ENCODE peak calls at places on chromosomes 6 and 20, in seven cellular contexts. One of them, this sample, is unnamed.

GRCh38 chr6:111469543-111469942 is 13.5 kb downstream of the REV3L start:
- DNase-seq in BJ: no peak
- DNase-seq in AG10803: no peak
- DNase-seq in BE2C: peak
- DNase-seq in GM12878: no peak
- DNase-seq in AG04450: no peak
- DNase-seq in GM06990: no peak
- DNase-seq in this sample: no peak

GRCh38 chr6:129513471-129513870 is 196.5 kb downstream of the ARHGAP18 start:
- DNase-seq in BJ: peak
- DNase-seq in AG10803: peak
- DNase-seq in BE2C: no peak
- DNase-seq in GM12878: no peak
- DNase-seq in AG04450: no peak
- DNase-seq in GM06990: no peak
- DNase-seq in this sample: no peak

GRCh38 chr6:24936641-24937317 is 1.0 kb upstream of the RIPOR2 start:
- DNase-seq in BJ: no peak
- DNase-seq in AG10803: no peak
- DNase-seq in BE2C: no peak
- DNase-seq in GM12878: peak
- DNase-seq in AG04450: no peak
- DNase-seq in GM06990: peak
- DNase-seq in this sample: peak

GRCh38 chr6:170130201-170130621 is 160.7 kb downstream of the DLL1 start:
- DNase-seq in BJ: no peak
- DNase-seq in AG10803: no peak
- DNase-seq in BE2C: no peak
- DNase-seq in GM12878: no peak
- DNase-seq in AG04450: no peak
- DNase-seq in GM06990: no peak
- DNase-seq in this sample: no peak

GRCh38 chr20:34922654-34923381 is 32.8 kb downstream of the GSS start:
- DNase-seq in BJ: peak
- DNase-seq in AG10803: peak
- DNase-seq in BE2C: no peak
- DNase-seq in GM12878: no peak
- DNase-seq in AG04450: peak
- DNase-seq in GM06990: no peak
- DNase-seq in this sample: no peak

GRCh38 chr6:26216015-26216885 is 129.0 kb downstream of the HFE start:
- DNase-seq in BJ: peak
- DNase-seq in AG10803: peak
- DNase-seq in BE2C: peak
- DNase-seq in GM12878: peak
- DNase-seq in AG04450: peak
- DNase-seq in GM06990: peak
- DNase-seq in this sample: peak

GRCh38 chr6:112929661-112930060 is 582.5 kb downstream of the RFPL4B start:
- DNase-seq in BJ: no peak
- DNase-seq in AG10803: peak
- DNase-seq in BE2C: no peak
- DNase-seq in GM12878: no peak
- DNase-seq in AG04450: no peak
- DNase-seq in GM06990: no peak
- DNase-seq in this sample: no peak

GRCh38 chr6:143027058-143027457 is 33.6 kb upstream of the AIG1 start:
- DNase-seq in BJ: no peak
- DNase-seq in AG10803: peak
- DNase-seq in BE2C: peak
- DNase-seq in GM12878: no peak
- DNase-seq in AG04450: no peak
- DNase-seq in GM06990: no peak
- DNase-seq in this sample: peak

GRCh38 chr20:33551778-33552177 is 61.9 kb downstream of the CBFA2T2 start:
- DNase-seq in BJ: no peak
- DNase-seq in AG10803: peak
- DNase-seq in BE2C: no peak
- DNase-seq in GM12878: no peak
- DNase-seq in AG04450: no peak
- DNase-seq in GM06990: no peak
- DNase-seq in this sample: no peak

GRCh38 chr6:143482593-143482992 is 28.9 kb downstream of the FUCA2 start:
- DNase-seq in BJ: no peak
- DNase-seq in AG10803: no peak
- DNase-seq in BE2C: no peak
- DNase-seq in GM12878: no peak
- DNase-seq in AG04450: no peak
- DNase-seq in GM06990: no peak
- DNase-seq in this sample: no peak

GRCh38 chr6:75893776-75894152 is 144.7 kb downstream of the MYO6 start:
- DNase-seq in BJ: no peak
- DNase-seq in AG10803: peak
- DNase-seq in BE2C: no peak
- DNase-seq in GM12878: no peak
- DNase-seq in AG04450: no peak
- DNase-seq in GM06990: no peak
- DNase-seq in this sample: no peak

GRCh38 chr6:119243657-119244056 is 105.9 kb downstream of the MAN1A1 start:
- DNase-seq in BJ: no peak
- DNase-seq in AG10803: no peak
- DNase-seq in BE2C: no peak
- DNase-seq in GM12878: no peak
- DNase-seq in AG04450: no peak
- DNase-seq in GM06990: no peak
- DNase-seq in this sample: no peak

GRCh38 chr6:166657531-166657930 is 30.5 kb upstream of the RPS6KA2 start:
- DNase-seq in BJ: no peak
- DNase-seq in AG10803: no peak
- DNase-seq in BE2C: no peak
- DNase-seq in GM12878: no peak
- DNase-seq in AG04450: no peak
- DNase-seq in GM06990: no peak
- DNase-seq in this sample: no peak

GRCh38 chr6:110511401-110511800 is 35.0 kb upstream of the SLC22A16 start:
- DNase-seq in BJ: no peak
- DNase-seq in AG10803: no peak
- DNase-seq in BE2C: no peak
- DNase-seq in GM12878: no peak
- DNase-seq in AG04450: no peak
- DNase-seq in GM06990: no peak
- DNase-seq in this sample: no peak

GRCh38 chr20:17024513-17025105 is 202.2 kb upstream of the PCSK2 start:
- DNase-seq in BJ: peak
- DNase-seq in AG10803: peak
- DNase-seq in BE2C: no peak
- DNase-seq in GM12878: no peak
- DNase-seq in AG04450: peak
- DNase-seq in GM06990: no peak
- DNase-seq in this sample: no peak

GRCh38 chr20:18187020-18187419 is 49.4 kb downstream of the KAT14 start:
- DNase-seq in BJ: no peak
- DNase-seq in AG10803: no peak
- DNase-seq in BE2C: no peak
- DNase-seq in GM12878: no peak
- DNase-seq in AG04450: no peak
- DNase-seq in GM06990: no peak
- DNase-seq in this sample: no peak

GRCh38 chr6:143325379-143326140 is 124.9 kb downstream of the ADAT2 start:
- DNase-seq in BJ: no peak
- DNase-seq in AG10803: peak
- DNase-seq in BE2C: no peak
- DNase-seq in GM12878: no peak
- DNase-seq in AG04450: no peak
- DNase-seq in GM06990: no peak
- DNase-seq in this sample: no peak

GRCh38 chr6:131756039-131756438 is 45.2 kb upstream of the CTAGE9 start:
- DNase-seq in BJ: peak
- DNase-seq in AG10803: no peak
- DNase-seq in BE2C: no peak
- DNase-seq in GM12878: no peak
- DNase-seq in AG04450: no peak
- DNase-seq in GM06990: no peak
- DNase-seq in this sample: no peak

GRCh38 chr20:13424174-13424833 is 203.2 kb downstream of the ISM1 start:
- DNase-seq in BJ: no peak
- DNase-seq in AG10803: no peak
- DNase-seq in BE2C: no peak
- DNase-seq in GM12878: no peak
- DNase-seq in AG04450: no peak
- DNase-seq in GM06990: no peak
- DNase-seq in this sample: no peak

GRCh38 chr20:13158339-13158738 is 62.7 kb upstream of the ISM1 start:
- DNase-seq in BJ: no peak
- DNase-seq in AG10803: no peak
- DNase-seq in BE2C: no peak
- DNase-seq in GM12878: no peak
- DNase-seq in AG04450: no peak
- DNase-seq in GM06990: no peak
- DNase-seq in this sample: no peak

GRCh38 chr6:139996253-139996834 is 621.9 kb upstream of the CITED2 start:
- DNase-seq in BJ: no peak
- DNase-seq in AG10803: no peak
- DNase-seq in BE2C: peak
- DNase-seq in GM12878: peak
- DNase-seq in AG04450: no peak
- DNase-seq in GM06990: no peak
- DNase-seq in this sample: peak
- TF ChIP-seq CTCF in BJ: no peak
- TF ChIP-seq CTCF in AG10803: no peak
- TF ChIP-seq CTCF in BE2C: peak
- TF ChIP-seq CTCF in GM12878: peak
- TF ChIP-seq CTCF in AG04450: no peak
- TF ChIP-seq CTCF in GM06990: peak
- TF ChIP-seq CTCF in this sample: no peak

DNA sequence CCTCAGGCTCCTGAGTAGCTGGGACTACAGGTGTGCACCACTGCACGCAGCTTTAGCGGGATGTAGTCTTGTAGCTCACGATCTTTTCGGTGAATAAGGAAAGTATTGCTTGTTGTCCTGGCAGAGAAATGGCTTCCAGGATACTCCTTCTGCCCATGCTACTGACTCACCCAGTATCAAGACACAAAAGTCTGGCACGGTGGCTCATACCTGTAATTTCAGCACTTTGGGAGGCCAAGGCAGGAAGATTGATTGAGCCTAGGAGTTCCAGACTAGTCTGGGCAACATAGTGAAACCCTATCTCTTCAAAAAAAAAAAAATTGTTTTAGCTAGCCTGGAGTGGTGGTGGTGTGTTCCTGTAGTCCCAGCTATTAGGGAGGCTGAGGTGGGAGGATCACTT is 40.9 kb upstream of the B4GALT5 start:
- DNase-seq in BJ: no peak
- DNase-seq in AG10803: no peak
- DNase-seq in BE2C: no peak
- DNase-seq in GM12878: no peak
- DNase-seq in AG04450: no peak
- DNase-seq in GM06990: no peak
- DNase-seq in this sample: no peak
- H3K4me3 ChIP-seq in BJ: no peak
- H3K4me3 ChIP-seq in AG10803: no peak
- H3K4me3 ChIP-seq in BE2C: no peak
- H3K4me3 ChIP-seq in GM12878: no peak
- H3K4me3 ChIP-seq in AG04450: no peak
- H3K4me3 ChIP-seq in GM06990: no peak
- H3K4me3 ChIP-seq in this sample: no peak

GRCh38 chr20:59994697-59995122 is 36.5 kb downstream of the CDH26 start:
- DNase-seq in BJ: no peak
- DNase-seq in AG10803: no peak
- DNase-seq in BE2C: no peak
- DNase-seq in GM12878: no peak
- DNase-seq in AG04450: no peak
- DNase-seq in GM06990: no peak
- DNase-seq in this sample: no peak
- TF ChIP-seq CTCF in BJ: no peak
- TF ChIP-seq CTCF in AG10803: no peak
- TF ChIP-seq CTCF in BE2C: no peak
- TF ChIP-seq CTCF in GM12878: no peak
- TF ChIP-seq CTCF in AG04450: no peak
- TF ChIP-seq CTCF in GM06990: no peak
- TF ChIP-seq CTCF in this sample: no peak

GRCh38 chr6:12291083-12291784 is 1.1 kb downstream of the EDN1 start:
- DNase-seq in BJ: no peak
- DNase-seq in AG10803: no peak
- DNase-seq in BE2C: no peak
- DNase-seq in GM12878: no peak
- DNase-seq in AG04450: no peak
- DNase-seq in GM06990: peak
- DNase-seq in this sample: no peak

GRCh38 chr6:12294851-12295536 is 4.8 kb downstream of the EDN1 start:
- DNase-seq in BJ: no peak
- DNase-seq in AG10803: peak
- DNase-seq in BE2C: no peak
- DNase-seq in GM12878: no peak
- DNase-seq in AG04450: no peak
- DNase-seq in GM06990: no peak
- DNase-seq in this sample: no peak

GRCh38 chr6:12291785-12292604 is 1.8 kb downstream of the EDN1 start:
- DNase-seq in BJ: no peak
- DNase-seq in AG10803: peak
- DNase-seq in BE2C: no peak
- DNase-seq in GM12878: no peak
- DNase-seq in AG04450: no peak
- DNase-seq in GM06990: peak
- DNase-seq in this sample: peak

GRCh38 chr6:12293931-12294800 is 4.0 kb downstream of the EDN1 start:
- DNase-seq in BJ: no peak
- DNase-seq in AG10803: no peak
- DNase-seq in BE2C: no peak
- DNase-seq in GM12878: no peak
- DNase-seq in AG04450: no peak
- DNase-seq in GM06990: no peak
- DNase-seq in this sample: no peak

DNA sequence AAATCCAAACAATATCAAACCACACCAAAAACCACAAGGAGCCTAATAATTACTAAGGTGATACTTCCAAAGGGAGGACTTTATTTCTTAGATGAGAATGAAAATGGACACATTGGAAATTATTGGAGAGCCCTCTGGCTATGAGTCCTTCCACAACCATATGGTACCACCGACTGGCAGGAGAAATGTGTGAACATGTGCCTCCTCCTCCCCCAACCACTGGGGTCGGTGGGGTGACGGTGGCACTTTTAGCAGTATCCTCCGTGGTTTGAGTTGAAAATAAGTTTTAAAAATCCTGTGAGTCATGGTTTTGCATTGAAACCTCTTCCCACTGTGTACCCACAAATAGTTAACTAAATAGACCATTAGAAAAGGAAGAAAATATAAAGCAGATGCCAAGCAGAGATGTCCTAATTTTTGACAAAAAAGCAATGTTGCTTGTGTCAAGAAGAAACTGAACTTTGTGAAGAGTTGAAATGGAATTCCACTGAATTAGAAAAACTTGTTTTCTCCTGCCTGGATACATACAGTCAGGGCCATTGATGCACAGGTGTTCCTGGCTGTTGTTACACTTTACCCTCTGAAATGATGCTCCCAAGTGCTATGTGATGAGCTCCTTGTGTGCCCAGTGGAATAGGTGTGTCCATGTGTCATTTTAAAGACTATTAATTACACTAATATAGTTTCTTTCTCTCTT is 3.2 kb downstream of the EDN1 start:
- DNase-seq in BJ: no peak
- DNase-seq in AG10803: peak
- DNase-seq in BE2C: no peak
- DNase-seq in GM12878: no peak
- DNase-seq in AG04450: no peak
- DNase-seq in GM06990: no peak
- DNase-seq in this sample: no peak
- H3K4me3 ChIP-seq in BJ: no peak
- H3K4me3 ChIP-seq in AG10803: no peak
- H3K4me3 ChIP-seq in BE2C: no peak
- H3K4me3 ChIP-seq in GM12878: peak
- H3K4me3 ChIP-seq in AG04450: no peak
- H3K4me3 ChIP-seq in GM06990: no peak
- H3K4me3 ChIP-seq in this sample: no peak